ENCODE peak calls at places on chromosomes 6 and 20, in four cellular contexts. J is transverse colon, U is tibial nerve, O is right lobe of liver. D is an unnamed sample.

GRCh38 chr20:59027746-59028320 is 4.3 kb downstream of the ATP5F1E start:
- DNase-seq in J (no peak), U (no peak), O (no peak), D (no peak)

GRCh38 chr6:53320964-53321363 is 27.8 kb downstream of the ELOVL5 start:
- DNase-seq in J (no peak), U (no peak), O (no peak), D (no peak)

GRCh38 chr20:35271904-35272303 is 6.0 kb downstream of the MMP24OS start:
- DNase-seq in J (no peak), U (no peak), O (no peak), D (no peak)

GRCh38 chr20:61869750-61870507 is 195.8 kb downstream of the TAF4 start:
- DNase-seq in J (no peak), U (no peak), O (no peak), D (no peak)

GRCh38 chr6:99119109-99120031 is 171.6 kb upstream of the FBXL4 start:
- DNase-seq in J (no peak), U (no peak), O (no peak), D (peak; percentile 27)

GRCh38 chr6:149190228-149190831 is 127.2 kb upstream of the TAB2 start:
- DNase-seq in J (peak; percentile 74), U (peak; percentile 24), O (peak; percentile 62), D (peak; percentile 41)

GRCh38 chr6:16338577-16339262 is 100.3 kb downstream of the GMPR start:
- DNase-seq in J (peak; percentile 62), U (peak; percentile 62), O (no peak), D (peak; percentile 23)

GRCh38 chr6:135537782-135538301 is 40.3 kb upstream of the AHI1 start:
- DNase-seq in J (no peak), U (no peak), O (no peak), D (peak; percentile 4)

GRCh38 chr20:49132995-49133451 is 55.1 kb downstream of the STAU1 start:
- DNase-seq in J (no peak), U (no peak), O (no peak), D (peak; percentile 71)

GRCh38 chr6:99282479-99283062 is 66.9 kb downstream of the FAXC start:
- DNase-seq in J (no peak), U (no peak), O (no peak), D (peak; percentile 17)

GRCh38 chr6:134921980-134922313 is 28.0 kb downstream of the ALDH8A1 start:
- DNase-seq in J (no peak), U (no peak), O (no peak), D (no peak)

GRCh38 chr20:32839982-32840285 is 18.8 kb upstream of the EFCAB8 start:
- DNase-seq in J (no peak), U (no peak), O (no peak), D (no peak)

GRCh38 chr6:47413752-47414516 is 63.7 kb upstream of the CD2AP start:
- DNase-seq in J (no peak), U (no peak), O (no peak), D (peak; percentile 84)

GRCh38 chr6:56693988-56694387 is 51.3 kb upstream of the DST start:
- DNase-seq in J (no peak), U (no peak), O (no peak), D (no peak)

GRCh38 chr6:119314894-119315272 is 34.7 kb downstream of the MAN1A1 start:
- DNase-seq in J (no peak), U (no peak), O (no peak), D (no peak)

GRCh38 chr6:107082045-107082444 is 33.3 kb downstream of the BEND3 start:
- DNase-seq in J (no peak), U (no peak), O (no peak), D (no peak)

GRCh38 chr6:134245691-134246090 is 72.2 kb downstream of the SGK1 start:
- DNase-seq in J (no peak), U (no peak), O (no peak), D (no peak)

GRCh38 chr6:100796049-100796823 is 84.9 kb downstream of the ASCC3 start:
- DNase-seq in J (no peak), U (no peak), O (no peak), D (no peak)

GRCh38 chr20:55533601-55534000 is 471.7 kb downstream of the CBLN4 start:
- DNase-seq in J (no peak), U (no peak), O (no peak), D (no peak)

GRCh38 chr20:62745959-62746288 is 37.3 kb downstream of the NTSR1 start:
- DNase-seq in J (no peak), U (no peak), O (no peak), D (no peak)

GRCh38 chr20:53794529-53795115 is 201.0 kb upstream of the ZNF217 start:
- DNase-seq in J (no peak), U (no peak), O (no peak), D (no peak)

GRCh38 chr6:165446331-165446730 is 136.9 kb upstream of the C6orf118 start:
- DNase-seq in J (no peak), U (no peak), O (no peak), D (no peak)

GRCh38 chr6:97440590-97441176 is 157.7 kb upstream of the MMS22L start:
- DNase-seq in J (no peak), U (no peak), O (no peak), D (peak; percentile 2)

GRCh38 chr20:19934792-19935491 is 82.2 kb upstream of the NAA20 start:
- DNase-seq in J (peak; percentile 75), U (no peak), O (no peak), D (no peak)
- TF ChIP-seq POLR2A in J (peak; percentile 71), U (no peak), O (peak; percentile 45), D (no peak)

GRCh38 chr20:1377341-1377871 is 15.4 kb downstream of the FKBP1A start:
- DNase-seq in J (no peak), U (no peak), O (no peak), D (no peak)
- TF ChIP-seq POLR2A in J (no peak), U (no peak), O (no peak), D (no peak)

DNA sequence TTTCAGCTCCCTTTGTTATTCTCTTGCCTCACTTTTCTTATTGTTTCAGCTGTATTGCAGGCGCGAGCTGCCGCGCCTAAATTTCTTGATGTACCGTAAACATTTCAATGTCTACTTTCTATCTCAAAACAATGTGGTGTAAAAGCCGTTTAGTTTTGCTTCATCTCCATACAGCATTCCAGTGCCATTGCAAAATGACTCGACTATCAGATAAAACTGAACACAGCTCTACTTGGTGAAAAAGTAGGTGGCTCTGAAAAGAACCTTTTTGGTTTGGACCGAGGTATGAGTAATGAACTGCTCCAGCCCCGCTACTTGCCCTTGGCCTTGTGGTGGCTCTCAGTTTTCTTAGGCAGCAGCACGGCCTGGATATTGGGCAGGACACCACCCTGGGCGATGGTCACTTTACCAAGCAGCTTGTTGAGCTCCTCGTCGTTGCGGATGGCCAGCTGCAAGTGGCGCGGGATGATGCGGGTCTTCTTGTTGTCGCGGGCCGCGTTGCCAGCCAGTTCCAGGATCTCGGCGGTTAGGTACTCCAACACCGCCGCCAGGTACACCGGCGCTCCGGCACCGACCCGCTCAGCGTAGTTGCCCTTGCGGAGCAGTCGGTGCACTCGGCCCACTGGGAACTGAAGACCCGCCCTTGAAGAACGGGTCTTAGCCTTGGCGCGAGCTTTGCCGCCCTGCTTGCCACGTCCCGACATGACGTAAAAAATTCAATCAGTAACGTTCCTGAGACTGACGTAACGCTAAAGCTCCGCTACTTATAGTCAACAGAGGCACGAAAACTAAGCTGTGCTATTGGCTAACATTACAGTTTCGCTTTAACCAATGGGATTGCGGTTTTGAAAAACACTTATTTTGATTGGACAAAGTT is 74.3 kb downstream of the OR2B2 start:
- DNase-seq in J (peak; percentile 87), U (peak; percentile 44), O (peak; percentile 88), D (peak; percentile 99)
- TF ChIP-seq POLR2A in J (no peak), U (peak; percentile 93), O (no peak), D (peak; percentile 93)

GRCh38 chr6:139370047-139370706 is 4.3 kb downstream of the CITED2 start:
- DNase-seq in J (peak; percentile 17), U (no peak), O (no peak), D (peak; percentile 72)
- TF ChIP-seq POLR2A in J (no peak), U (no peak), O (no peak), D (no peak)